ENCODE peak calls at places on chromosome 14, in eight cellular contexts. A is heart right ventricle; W is activated T-cell treated with anti-CD3 and anti-CD28 coated beads, Interleukin-2, amount 50 U/mL, for 72 hours; X is WTC11; T is hypothalamus; U is NCI-H226; D is putamen; P is RPMI7951. H is an unnamed sample.

GRCh38 chr14:34220921-34221320 is 241.1 kb downstream of the SPTSSA start:
- DNase-seq in U (no peak), P (no peak), A (no peak), W (no peak), T (no peak), D (no peak), X (no peak), H (no peak)

GRCh38 chr14:60815371-60815770 is 80.8 kb downstream of the MNAT1 start:
- DNase-seq in X (no peak), D (no peak), T (no peak), U (no peak), A (no peak), W (no peak), P (no peak), H (no peak)

GRCh38 chr14:63492391-63492790 is 50.8 kb downstream of the PPP2R5E start:
- DNase-seq in U (peak), P (peak), A (no peak), T (no peak), W (no peak), X (no peak), D (no peak), H (peak)

GRCh38 chr14:74019743-74020142 is 594 bp downstream of the BBOF1 start:
- DNase-seq in W (no peak), U (no peak), D (no peak), X (no peak), P (peak), A (peak), T (no peak), H (peak)

GRCh38 chr14:23539209-23539866 is 12.2 kb downstream of the ZFHX2 start:
- DNase-seq in X (peak), U (no peak), D (peak), P (peak), W (peak), A (no peak), T (no peak), H (peak)

GRCh38 chr14:99663716-99664635 is 19.0 kb downstream of the HHIPL1 start:
- DNase-seq in A (no peak), W (no peak), D (peak), T (no peak), P (no peak), U (no peak), X (peak), H (no peak)

GRCh38 chr14:99320105-99320572 is 48.1 kb upstream of the BCL11B start:
- DNase-seq in W (peak), T (no peak), U (peak), X (peak), A (no peak), P (peak), D (no peak), H (peak)

GRCh38 chr14:94775082-94775874 is 5.4 kb upstream of the GSC start:
- DNase-seq in W (no peak), D (no peak), P (no peak), X (peak), U (no peak), T (no peak), A (no peak), H (no peak)

GRCh38 chr14:69077841-69078240 is 75.1 kb downstream of the DCAF5 start:
- DNase-seq in D (no peak), A (no peak), P (peak), X (no peak), U (peak), W (no peak), T (no peak), H (peak)

GRCh38 chr14:100539766-100540140 is 47.5 kb downstream of the BEGAIN start:
- DNase-seq in W (no peak), P (no peak), T (no peak), A (no peak), X (no peak), D (no peak), U (no peak), H (no peak)

GRCh38 chr14:99745307-99745951 is 47.8 kb upstream of the EML1 start:
- DNase-seq in U (no peak), D (no peak), A (no peak), T (no peak), P (peak), X (no peak), W (no peak), H (no peak)

GRCh38 chr14:74519316-74520074 is 25.9 kb downstream of the ISCA2 start:
- DNase-seq in X (no peak), T (no peak), U (no peak), P (no peak), A (no peak), D (no peak), W (no peak), H (no peak)

GRCh38 chr14:96975116-96975515 is 177.9 kb downstream of the VRK1 start:
- DNase-seq in W (no peak), X (no peak), D (no peak), A (no peak), P (no peak), T (no peak), U (no peak), H (no peak)

GRCh38 chr14:73743431-73743931 is 29.3 kb upstream of the PNMA1 start:
- DNase-seq in T (no peak), U (no peak), D (no peak), W (peak), A (no peak), P (peak), X (no peak), H (peak)

GRCh38 chr14:73775339-73776193 is 61.4 kb upstream of the PNMA1 start:
- DNase-seq in D (no peak), P (no peak), A (no peak), U (no peak), W (no peak), T (no peak), X (no peak), H (no peak)

GRCh38 chr14:44960146-44960545 is 1.6 kb downstream of the KLHL28 start:
- DNase-seq in X (no peak), U (no peak), P (no peak), T (no peak), W (no peak), D (no peak), A (no peak), H (no peak)

GRCh38 chr14:80364274-80364673 is 153.0 kb upstream of the DIO2 start:
- DNase-seq in T (no peak), U (no peak), D (no peak), W (no peak), P (peak), X (no peak), A (no peak), H (peak)

GRCh38 chr14:55752580-55753365 is 172.8 kb downstream of the KTN1 start:
- DNase-seq in X (peak), P (peak), T (no peak), U (peak), A (no peak), D (no peak), W (no peak), H (no peak)

GRCh38 chr14:22882529-22883190 is 362 bp upstream of the REM2 start:
- DNase-seq in P (no peak), W (no peak), X (peak), T (no peak), A (no peak), U (no peak), D (peak), H (no peak)

GRCh38 chr14:89165189-89165809 is 251.7 kb downstream of the FOXN3 start:
- DNase-seq in A (peak), T (no peak), W (no peak), X (no peak), D (peak), P (no peak), U (no peak), H (no peak)

GRCh38 chr14:61690039-61690438 is 5.3 kb upstream of the HIF1A start:
- DNase-seq in T (no peak), D (no peak), A (no peak), X (no peak), U (no peak), P (no peak), W (no peak), H (no peak)

GRCh38 chr14:54182419-54183040 is 214.3 kb upstream of the CDKN3 start:
- DNase-seq in X (no peak), T (no peak), P (peak), D (no peak), U (peak), W (no peak), A (no peak), H (peak)

GRCh38 chr14:64303471-64303917 is 9.3 kb upstream of the ESR2 start:
- DNase-seq in X (no peak), U (peak), D (peak), P (peak), A (no peak), W (no peak), T (no peak), H (peak)

GRCh38 chr14:67641902-67642749 is 22.4 kb downstream of the ARG2 start:
- DNase-seq in A (no peak), T (no peak), P (no peak), U (no peak), D (no peak), W (peak), X (no peak), H (no peak)

GRCh38 chr14:23114669-23115491 is 4.2 kb downstream of the CEBPE start:
- DNase-seq in W (no peak), A (no peak), D (no peak), U (peak), T (no peak), X (no peak), P (peak), H (peak)

GRCh38 chr14:37985826-37986470 is 221.8 kb upstream of the SSTR1 start:
- DNase-seq in X (peak), P (peak), A (peak), U (peak), D (peak), W (peak), T (no peak), H (peak)

GRCh38 chr14:69069020-69069421 is 83.9 kb downstream of the DCAF5 start:
- DNase-seq in U (no peak), T (no peak), X (no peak), P (peak), A (no peak), W (no peak), D (peak), H (peak)

GRCh38 chr14:72420749-72421452 is 473.0 kb downstream of the DPF3 start:
- DNase-seq in X (peak), U (peak), A (peak), W (peak), T (peak), P (peak), D (peak), H (peak)

GRCh38 chr14:95065411-95065810 is 91.9 kb downstream of the DICER1 start:
- DNase-seq in P (no peak), X (no peak), A (no peak), D (no peak), U (no peak), W (no peak), T (no peak), H (no peak)

GRCh38 chr14:96410119-96410518 is 18.2 kb downstream of the AK7 start:
- DNase-seq in X (no peak), U (no peak), W (no peak), P (peak), T (no peak), D (no peak), A (no peak), H (peak)

GRCh38 chr14:43483415-43483814 is 1023.7 kb downstream of the FSCB start:
- DNase-seq in P (no peak), W (no peak), A (no peak), X (no peak), U (peak), T (no peak), D (no peak), H (no peak)

GRCh38 chr14:53630336-53630735 is 326.3 kb downstream of the BMP4 start:
- DNase-seq in D (no peak), A (peak), P (no peak), U (no peak), X (no peak), T (no peak), W (no peak), H (no peak)

GRCh38 chr14:23252420-23253333 is 14.9 kb downstream of the RNF212B start:
- DNase-seq in A (no peak), D (no peak), U (peak), W (no peak), T (no peak), X (no peak), P (no peak), H (no peak)

GRCh38 chr14:21868442-21869046 is 194.9 kb upstream of the OR4E1 start:
- DNase-seq in D (peak), U (peak), T (no peak), A (peak), X (peak), W (peak), P (peak), H (peak)

GRCh38 chr14:101966742-101967141 is 2.4 kb downstream of the DYNC1H1 start:
- DNase-seq in A (no peak), P (no peak), T (no peak), D (no peak), X (no peak), U (no peak), W (no peak), H (no peak)

H was measured in LHCN-M2.